ENCODE peak calls at places on chromosomes 3 and 15, in ten cellular contexts. E is pancreas, C is transverse colon, B is heart left ventricle, I is stomach, V is HFFc6, N is fibroblast of mammary gland, Z is RWPE1, T is H9, P is cardiac muscle cell. J is an unnamed sample.

GRCh38 chr3:122578110-122578740 is 775 bp downstream of the PARP15 start:
- DNase-seq in N (no peak), V (no peak), B (no peak), C (no peak), P (no peak), I (no peak), Z (no peak), T (no peak), E (no peak), J (no peak)

GRCh38 chr15:63502843-63503738 is 1.3 kb upstream of the USP3 start:
- DNase-seq in I (peak), E (peak), P (peak), C (peak), B (peak), V (peak), T (peak), Z (peak), N (peak), J (peak)

GRCh38 chr3:122245513-122246174 is 62.2 kb downstream of the CASR start:
- DNase-seq in Z (peak), E (no peak), C (no peak), P (peak), B (no peak), I (no peak), T (no peak), V (peak), N (peak), J (peak)

GRCh38 chr3:155428558-155428957 is 135.1 kb upstream of the STRIT1 start:
- DNase-seq in P (no peak), T (no peak), C (no peak), B (no peak), N (peak), V (peak), Z (no peak), I (no peak), E (no peak), J (no peak)

GRCh38 chr3:123723527-123724168 is 138.8 kb upstream of the HACD2 start:
- DNase-seq in P (peak), I (peak), E (peak), B (peak), N (peak), Z (peak), C (peak), V (peak), T (peak), J (peak)

GRCh38 chr3:141471160-141471559 is 15.7 kb upstream of the RASA2 start:
- DNase-seq in T (no peak), Z (no peak), V (peak), I (no peak), P (no peak), B (no peak), N (peak), C (no peak), E (no peak), J (no peak)

GRCh38 chr3:140077406-140077805 is 142.4 kb downstream of the CLSTN2 start:
- DNase-seq in T (no peak), V (no peak), E (no peak), I (no peak), C (no peak), B (no peak), P (no peak), N (no peak), Z (no peak), J (no peak)

GRCh38 chr3:112353365-112353764 is 20.4 kb downstream of the CD200 start:
- DNase-seq in V (no peak), E (no peak), Z (no peak), T (no peak), P (no peak), B (no peak), N (no peak), C (no peak), I (no peak), J (no peak)

GRCh38 chr15:70421197-70421482 is 323.4 kb upstream of the TLE3 start:
- DNase-seq in E (peak), C (no peak), I (peak), V (no peak), N (no peak), B (no peak), Z (no peak), P (no peak), T (no peak), J (no peak)

GRCh38 chr3:123730816-123731215 is 146.0 kb upstream of the HACD2 start:
- DNase-seq in B (no peak), T (no peak), E (no peak), V (no peak), C (no peak), P (no peak), N (no peak), I (no peak), Z (no peak), J (no peak)

GRCh38 chr3:100516843-100517242 is 24.4 kb downstream of the TMEM45A start:
- DNase-seq in V (peak), E (no peak), T (no peak), B (no peak), I (no peak), Z (no peak), P (peak), N (peak), C (no peak), J (no peak)

GRCh38 chr3:148943531-148944200 is 47.7 kb upstream of the GYG1 start:
- DNase-seq in C (no peak), I (no peak), E (peak), B (peak), P (peak), T (no peak), Z (peak), N (peak), V (peak), J (peak)

GRCh38 chr3:178320481-178321352 is 215.5 kb upstream of the KCNMB2 start:
- DNase-seq in N (peak), Z (no peak), P (peak), C (no peak), B (peak), I (peak), E (peak), V (peak), T (no peak), J (peak)

GRCh38 chr3:101017048-101017447 is 23.8 kb upstream of the ABI3BP start:
- DNase-seq in T (no peak), I (no peak), V (peak), E (no peak), B (no peak), N (peak), P (peak), Z (no peak), C (no peak), J (no peak)

GRCh38 chr15:70833897-70834765 is 19.8 kb downstream of the LARP6 start:
- DNase-seq in Z (peak), E (no peak), N (peak), T (peak), I (no peak), P (peak), B (no peak), C (no peak), V (peak), J (peak)

GRCh38 chr3:178439504-178439903 is 96.7 kb upstream of the KCNMB2 start:
- DNase-seq in E (no peak), P (peak), V (peak), N (peak), B (no peak), T (no peak), C (no peak), I (no peak), Z (peak), J (peak)

GRCh38 chr3:72134989-72135451 is 350.1 kb upstream of the PROK2 start:
- DNase-seq in N (no peak), I (no peak), P (no peak), V (no peak), E (no peak), C (no peak), B (no peak), Z (no peak), T (no peak), J (no peak)

GRCh38 chr15:75775296-75776074 is 62.8 kb upstream of the CSPG4 start:
- DNase-seq in E (no peak), I (no peak), Z (peak), N (no peak), T (peak), V (no peak), B (no peak), P (no peak), C (no peak), J (peak)

GRCh38 chr3:6229778-6230410 is 631.0 kb upstream of the GRM7 start:
- DNase-seq in N (no peak), Z (no peak), I (no peak), P (no peak), V (no peak), C (no peak), B (no peak), E (no peak), T (no peak), J (no peak)

GRCh38 chr3:158659454-158660237 is 12.8 kb downstream of the LXN start:
- DNase-seq in E (peak), V (peak), C (peak), P (peak), B (peak), T (peak), I (peak), Z (peak), N (peak), J (peak)

GRCh38 chr3:195081242-195081963 is 189.6 kb downstream of the XXYLT1 start:
- DNase-seq in V (no peak), T (no peak), C (no peak), B (no peak), E (no peak), N (no peak), P (peak), Z (no peak), I (peak), J (no peak)

GRCh38 chr15:89132611-89133242 is 44.5 kb downstream of the ABHD2 start:
- DNase-seq in V (no peak), P (peak), B (peak), N (no peak), E (no peak), C (no peak), T (no peak), I (no peak), Z (no peak), J (no peak)

GRCh38 chr15:36888018-36888992 is 212.0 kb downstream of the MEIS2 start:
- DNase-seq in T (no peak), V (no peak), E (no peak), C (no peak), B (no peak), Z (no peak), I (no peak), P (peak), N (peak), J (no peak)

GRCh38 chr3:160061525-160061924 is 72.9 kb downstream of the IL12A start:
- DNase-seq in P (no peak), V (no peak), Z (no peak), N (no peak), I (no peak), T (no peak), B (no peak), E (no peak), C (no peak), J (no peak)

GRCh38 chr3:53259427-53260259 is 3.8 kb upstream of the TKT start:
- DNase-seq in I (no peak), C (no peak), B (no peak), V (no peak), P (no peak), E (no peak), T (no peak), Z (no peak), N (peak), J (no peak)

GRCh38 chr15:38176155-38176554 is 76.5 kb upstream of the SPRED1 start:
- DNase-seq in I (no peak), T (no peak), N (peak), V (peak), Z (peak), E (no peak), B (no peak), P (peak), C (no peak), J (peak)

DNA sequence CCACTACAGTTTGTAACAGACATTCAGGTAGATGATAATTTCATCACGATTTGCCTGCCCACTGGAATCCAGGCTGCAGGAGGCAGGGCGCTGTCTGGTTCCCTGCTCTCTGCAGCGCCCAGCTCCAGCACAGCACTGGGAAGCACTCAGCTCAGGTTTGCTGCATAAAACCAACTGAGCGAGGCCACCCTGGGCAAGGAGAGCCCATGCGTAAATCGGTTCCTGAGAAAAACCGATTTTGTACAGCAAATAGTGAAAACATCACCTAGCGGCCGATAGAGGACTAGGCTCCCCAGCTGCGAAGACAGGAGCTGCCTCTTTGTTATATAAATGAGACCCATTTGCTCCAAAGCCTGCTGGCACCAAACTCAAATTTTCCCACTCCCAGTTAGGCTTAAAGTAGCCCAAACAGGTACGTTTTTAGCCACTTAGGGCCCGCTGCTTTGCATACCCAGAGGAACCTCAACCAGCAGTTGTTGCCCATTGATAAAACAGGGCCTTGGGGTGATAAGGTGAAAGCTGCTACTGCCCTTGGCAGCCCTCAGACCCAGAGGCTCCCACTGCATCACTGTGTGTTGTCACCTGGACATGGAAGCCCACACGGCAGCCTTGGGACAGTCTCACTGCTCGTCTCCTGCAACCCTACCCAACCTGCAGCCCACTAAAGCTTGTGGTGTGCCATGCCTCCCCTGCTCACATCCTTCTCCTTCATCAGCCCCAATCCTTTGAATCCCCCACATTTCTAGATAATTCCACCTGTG is 47.5 kb downstream of the ALDH1L1 start:
- DNase-seq in N (no peak), B (no peak), Z (no peak), T (peak), P (peak), I (peak), V (no peak), C (peak), E (no peak), J (no peak)
- TF ChIP-seq CTCF in N (no peak), B (no peak), Z (peak), T (peak), P (peak), I (no peak), V (no peak), C (no peak), E (no peak), J (no peak)

DNA sequence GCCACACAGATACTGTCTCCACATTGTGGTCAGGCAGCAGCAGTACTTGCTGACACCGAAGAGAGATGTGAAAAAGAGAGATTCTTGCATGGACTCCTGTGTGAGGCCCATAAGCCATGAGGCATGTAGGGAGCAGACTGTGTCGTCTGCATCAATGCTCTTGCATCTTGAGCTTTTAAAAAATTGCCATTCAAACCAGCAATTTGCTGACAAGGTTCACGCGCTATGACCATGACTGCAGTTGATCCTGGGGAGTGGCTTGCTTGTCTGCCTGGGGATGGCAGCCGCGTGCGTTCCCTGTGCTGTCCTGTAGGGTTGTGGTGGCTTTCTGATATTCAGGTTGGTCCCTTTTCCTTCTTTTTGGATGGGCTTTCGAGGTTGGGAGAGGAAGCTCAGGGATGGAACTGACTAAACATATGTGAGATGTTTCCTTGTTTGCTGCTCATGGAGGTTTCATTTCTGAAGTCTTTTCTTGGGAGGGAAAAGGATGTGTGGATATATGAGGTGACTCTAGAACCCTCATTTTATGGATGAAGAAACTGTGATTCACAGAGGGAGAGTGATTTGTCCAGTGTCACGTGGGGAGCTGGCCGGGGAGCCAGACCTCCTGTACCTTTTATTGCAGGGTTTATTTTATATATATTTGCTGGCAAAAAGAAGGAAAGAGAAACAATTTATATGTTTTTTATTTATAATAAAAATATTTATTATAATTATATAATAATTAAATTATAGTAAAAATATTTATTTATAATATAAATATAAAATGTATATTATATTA is 48.6 kb downstream of the LPP start:
- DNase-seq in T (peak), V (no peak), B (no peak), Z (no peak), I (no peak), C (no peak), N (no peak), E (no peak), P (no peak), J (no peak)
- TF ChIP-seq CTCF in T (peak), V (peak), B (no peak), Z (no peak), I (no peak), C (no peak), N (no peak), E (no peak), P (no peak), J (no peak)

GRCh38 chr3:48472923-48473616 is 26.5 kb downstream of the ATRIP start:
- DNase-seq in C (peak), E (peak), B (peak), P (peak), N (peak), T (peak), I (peak), Z (peak), V (peak), J (peak)
- TF ChIP-seq CTCF in C (peak), E (peak), B (peak), P (peak), N (no peak), T (peak), I (no peak), Z (peak), V (peak), J (peak)

DNA sequence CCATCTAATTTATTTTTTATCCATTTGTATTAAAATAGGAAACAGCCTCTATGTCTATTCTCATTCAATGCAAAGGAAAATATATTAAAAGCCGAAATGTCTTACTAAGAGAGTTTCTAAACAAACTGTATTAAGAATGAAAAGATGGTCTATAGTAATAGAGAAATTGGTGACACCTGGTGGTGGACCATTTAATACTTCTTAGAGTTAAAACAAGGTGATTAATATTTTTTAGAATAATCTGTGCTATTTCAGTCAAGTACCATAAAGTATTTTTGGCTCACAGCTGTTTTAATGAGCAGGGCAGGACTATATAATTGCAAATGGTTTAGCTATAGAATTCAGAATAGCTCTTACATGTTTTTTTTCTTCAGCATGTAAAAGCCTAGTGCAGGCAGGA is 55.7 kb downstream of the SYNPR start:
- DNase-seq in E (no peak), V (no peak), B (no peak), C (no peak), Z (no peak), P (peak), I (no peak), N (peak), T (no peak), J (peak)
- TF ChIP-seq CTCF in E (no peak), V (peak), B (peak), C (no peak), Z (peak), P (peak), I (no peak), N (peak), T (peak), J (peak)